ENCODE peak calls at places on chromosomes 7 and 10, in ten cellular contexts. T, P, W, E, I, L, V, O, G and D are unnamed samples. For H3K4me1, the result is how much of the 10 kb centered on the place peaks cover.

GRCh38 chr7:31052841-31053601 is 913 bp downstream of the ADCYAP1R1 start:
- DNase-seq in W (peak), I (no peak), G (no peak), E (no peak), P (no peak), T (no peak), V (no peak), O (no peak), L (no peak), D (no peak)

GRCh38 chr7:99971242-99971641 is 4.6 kb downstream of the AZGP1 start:
- DNase-seq in P (no peak), O (no peak), I (no peak), G (no peak), V (no peak), T (no peak), W (no peak), L (no peak), E (no peak), D (no peak)

GRCh38 chr10:119031496-119032059 is 2.1 kb downstream of the NANOS1 start:
- DNase-seq in T (no peak), G (peak), W (peak), E (no peak), V (no peak), P (no peak), L (no peak), I (peak), O (no peak), D (no peak)

GRCh38 chr7:74012842-74013249 is 15.1 kb upstream of the ELN start:
- DNase-seq in G (no peak), W (peak), L (no peak), P (no peak), I (no peak), T (no peak), O (no peak), E (no peak), V (peak), D (no peak)

GRCh38 chr7:86926732-86927131 is 132.7 kb downstream of the ELAPOR2 start:
- DNase-seq in V (no peak), T (no peak), P (peak), G (peak), W (peak), I (peak), O (peak), L (peak), E (peak), D (peak)

GRCh38 chr10:52318136-52318810 is 4.2 kb downstream of the DKK1 start:
- DNase-seq in L (peak), O (peak), V (no peak), P (no peak), W (no peak), G (peak), E (no peak), I (peak), T (no peak), D (no peak)

GRCh38 chr7:6553460-6554044 is 2.3 kb upstream of the GRID2IP start:
- DNase-seq in W (peak), V (no peak), G (no peak), P (no peak), T (no peak), E (no peak), O (no peak), I (no peak), L (no peak), D (no peak)

GRCh38 chr10:32971536-32972091 is 13.6 kb upstream of the ITGB1 start:
- DNase-seq in V (no peak), I (no peak), W (no peak), T (no peak), E (no peak), L (no peak), O (peak), G (peak), P (no peak), D (peak)

GRCh38 chr10:5094265-5095205 is at the start of gene AKR1C3:
- DNase-seq in L (peak), T (no peak), V (no peak), W (peak), G (peak), I (peak), P (no peak), O (peak), E (no peak), D (no peak)

GRCh38 chr7:131197920-131198610 is 129.6 kb upstream of the MKLN1 start:
- DNase-seq in I (no peak), V (no peak), G (peak), W (no peak), E (no peak), L (no peak), P (no peak), O (peak), T (no peak), D (no peak)

GRCh38 chr10:65518379-65518778 is 1407.5 kb upstream of the LRRTM3 start:
- DNase-seq in P (no peak), G (peak), I (no peak), O (peak), L (no peak), T (no peak), E (no peak), V (no peak), W (no peak), D (no peak)

GRCh38 chr10:32348297-32349198 is 1.6 kb upstream of the EPC1 start:
- DNase-seq in I (no peak), E (no peak), G (no peak), L (no peak), O (no peak), W (peak), T (no peak), P (no peak), V (no peak), D (no peak)

GRCh38 chr7:157122800-157123495 is 15.8 kb upstream of the UBE3C start:
- DNase-seq in E (no peak), O (no peak), V (no peak), I (no peak), T (no peak), L (no peak), G (no peak), W (no peak), P (no peak), D (no peak)

GRCh38 chr7:113394856-113395255 is 276.5 kb upstream of the SMIM30 start:
- DNase-seq in T (no peak), P (no peak), G (no peak), E (no peak), O (no peak), L (no peak), W (peak), V (no peak), I (no peak), D (no peak)

GRCh38 chr10:100878291-100878910 is 34.4 kb upstream of the SLF2 start:
- DNase-seq in O (peak), L (peak), E (peak), I (peak), V (no peak), T (no peak), W (peak), P (no peak), G (peak), D (peak)

GRCh38 chr7:140005754-140006503 is 56.8 kb downstream of the PARP12 start:
- DNase-seq in I (peak), P (no peak), T (no peak), L (peak), E (no peak), V (no peak), O (peak), G (peak), W (peak), D (no peak)

GRCh38 chr7:47040795-47041194 is 541.1 kb downstream of the TNS3 start:
- DNase-seq in L (peak), E (no peak), V (no peak), W (no peak), T (no peak), I (peak), O (peak), G (no peak), P (no peak), D (no peak)

GRCh38 chr10:106705576-106706526 is 458.7 kb downstream of the SORCS1 start:
- DNase-seq in W (peak), L (peak), E (no peak), P (no peak), G (peak), O (peak), V (no peak), T (no peak), I (peak), D (peak)

GRCh38 chr7:81770823-81771222 is 976 bp upstream of the HGF start:
- DNase-seq in T (no peak), W (no peak), V (no peak), P (no peak), O (no peak), I (no peak), G (no peak), E (no peak), L (no peak), D (no peak)

GRCh38 chr7:130732980-130733865 is 784 bp downstream of the KLF14 start:
- DNase-seq in T (peak), G (no peak), E (peak), O (peak), W (peak), V (peak), L (no peak), I (no peak), P (no peak), D (no peak)

GRCh38 chr10:133617196-133617595 is 9.4 kb downstream of the FRG2B start:
- DNase-seq in P (no peak), W (no peak), T (no peak), G (no peak), E (no peak), O (no peak), I (no peak), V (no peak), L (no peak), D (no peak)

GRCh38 chr7:144384555-144385245 is 18.8 kb downstream of the NOBOX start:
- DNase-seq in P (no peak), I (no peak), E (no peak), G (peak), L (peak), O (peak), W (peak), V (no peak), T (no peak), D (no peak)

GRCh38 chr10:123140164-123140982 is 4.6 kb downstream of the HMX3 start:
- DNase-seq in V (no peak), I (no peak), E (no peak), W (no peak), T (no peak), O (peak), P (no peak), G (no peak), L (no peak), D (no peak)

GRCh38 chr10:75357500-75357899 is 44.1 kb downstream of the ZNF503 start:
- DNase-seq in L (no peak), W (no peak), V (no peak), E (no peak), T (no peak), G (no peak), O (no peak), I (no peak), P (no peak), D (no peak)

GRCh38 chr7:51300762-51301674 is 15.6 kb downstream of the COBL start:
- DNase-seq in E (no peak), V (no peak), I (no peak), T (peak), P (no peak), G (no peak), W (peak), O (no peak), L (no peak), D (no peak)

GRCh38 chr10:113020838-113021237 is 70.8 kb downstream of the TCF7L2 start:
- DNase-seq in E (no peak), T (no peak), I (no peak), W (no peak), G (no peak), O (no peak), L (no peak), P (no peak), V (no peak), D (no peak)

GRCh38 chr7:2156756-2157472 is 75.8 kb downstream of the MAD1L1 start:
- DNase-seq in G (no peak), I (no peak), L (no peak), P (no peak), O (no peak), W (no peak), V (no peak), T (no peak), E (no peak), D (no peak)

GRCh38 chr7:103388469-103389140 is 41.2 kb downstream of the PSMC2 start:
- DNase-seq in T (no peak), E (no peak), I (no peak), P (no peak), W (no peak), G (no peak), O (no peak), L (no peak), V (no peak), D (no peak)

GRCh38 chr7:141700848-141701371 is 1.1 kb downstream of the DENND11 start:
- DNase-seq in O (no peak), V (no peak), E (peak), L (no peak), P (no peak), W (peak), T (peak), G (no peak), I (no peak), D (no peak)

GRCh38 chr10:69425513-69426298 is 9.0 kb upstream of the TACR2 start:
- DNase-seq in L (no peak), O (no peak), T (no peak), G (peak), I (no peak), V (no peak), E (peak), W (no peak), P (peak), D (peak)

GRCh38 chr7:151057038-151057736 is 510 bp downstream of the CDK5 start:
- DNase-seq in L (no peak), I (no peak), P (no peak), O (no peak), V (no peak), G (no peak), E (no peak), W (no peak), T (no peak), D (no peak)

GRCh38 chr7:41567350-41568114 is 135.4 kb downstream of the INHBA start:
- DNase-seq in T (no peak), E (no peak), L (peak), P (no peak), G (peak), O (no peak), W (no peak), I (no peak), V (no peak), D (no peak)

GRCh38 chr10:100993986-100994708 is 5.5 kb upstream of the LZTS2 start:
- DNase-seq in W (peak), L (peak), I (peak), O (peak), T (no peak), P (no peak), E (no peak), V (peak), G (peak), D (no peak)

GRCh38 chr10:89352039-89352597 is 24.3 kb downstream of the IFIT3 start:
- DNase-seq in O (peak), I (peak), P (no peak), E (no peak), W (no peak), L (peak), V (peak), G (peak), T (no peak), D (no peak)

DNA sequence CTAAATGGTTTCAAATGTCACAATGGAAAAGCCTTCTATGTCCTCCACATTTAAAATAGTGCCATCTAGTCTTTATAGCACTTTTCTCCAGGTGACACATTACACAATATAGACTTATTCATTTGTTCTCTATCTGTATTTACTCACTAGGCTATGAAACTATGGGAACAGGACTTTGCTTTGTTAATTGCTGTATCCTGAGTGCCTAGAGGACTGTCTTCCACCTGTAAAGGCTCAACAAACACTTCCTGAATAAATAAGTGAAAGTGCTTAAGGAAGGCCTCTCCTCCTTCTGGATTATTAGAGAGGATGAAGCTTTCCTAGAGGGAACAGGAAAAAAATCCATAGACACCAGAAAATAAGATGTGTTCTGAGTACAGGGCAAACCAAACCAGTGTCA is 397.6 kb upstream of the LRRN3 start:
- DNase-seq in V (no peak), L (no peak), E (no peak), W (no peak), G (no peak), O (no peak), T (no peak), P (no peak), I (no peak), D (no peak)
- H3K4me1 ChIP-seq in V (under half), L (under half), E (under half), W (under half), G (under half), O (under half), T (under half), P (under half), I (under half), D (under half)

GRCh38 chr7:38796636-38797501 is 112.1 kb downstream of the VPS41 start:
- DNase-seq in O (peak), G (peak), T (no peak), L (peak), V (peak), I (peak), P (peak), E (peak), W (peak), D (peak)
- H3K4me1 ChIP-seq in O (under half), G (under half), T (under half), L (under half), V (under half), I (under half), P (under half), E (under half), W (under half), D (under half)

GRCh38 chr10:77387247-77387646 is 250.4 kb downstream of the KCNMA1 start:
- DNase-seq in W (peak), I (no peak), E (no peak), P (no peak), T (no peak), O (no peak), G (no peak), L (no peak), V (no peak), D (no peak)
- H3K4me1 ChIP-seq in W (under half), I (under half), E (under half), P (under half), T (under half), O (under half), G (half or more), L (under half), V (under half), D (under half)

DNA sequence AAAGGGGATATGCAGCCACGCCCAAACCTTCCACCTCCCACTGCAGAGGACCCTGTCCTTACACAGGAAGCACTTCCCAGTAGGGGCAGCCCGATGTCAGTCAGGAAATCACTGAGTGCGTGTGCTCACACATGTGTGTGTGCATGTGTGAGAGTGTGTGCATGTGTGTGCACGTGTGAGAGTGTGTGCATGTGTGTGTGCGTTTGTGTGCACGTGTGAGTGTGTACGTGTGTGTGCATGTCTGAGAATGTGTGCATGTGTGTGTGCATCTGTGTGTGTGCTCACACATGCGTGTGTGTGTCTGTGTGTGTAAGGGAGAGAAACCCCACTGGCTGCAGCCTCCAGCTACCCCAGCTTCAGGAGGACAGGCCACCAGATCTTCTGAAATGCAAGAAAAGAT is 229.3 kb downstream of the KCNMA1 start:
- DNase-seq in G (no peak), E (no peak), T (no peak), P (no peak), I (no peak), V (no peak), O (no peak), W (no peak), L (no peak), D (no peak)
- H3K4me1 ChIP-seq in G (under half), E (under half), T (under half), P (under half), I (under half), V (under half), O (under half), W (under half), L (under half), D (under half)

DNA sequence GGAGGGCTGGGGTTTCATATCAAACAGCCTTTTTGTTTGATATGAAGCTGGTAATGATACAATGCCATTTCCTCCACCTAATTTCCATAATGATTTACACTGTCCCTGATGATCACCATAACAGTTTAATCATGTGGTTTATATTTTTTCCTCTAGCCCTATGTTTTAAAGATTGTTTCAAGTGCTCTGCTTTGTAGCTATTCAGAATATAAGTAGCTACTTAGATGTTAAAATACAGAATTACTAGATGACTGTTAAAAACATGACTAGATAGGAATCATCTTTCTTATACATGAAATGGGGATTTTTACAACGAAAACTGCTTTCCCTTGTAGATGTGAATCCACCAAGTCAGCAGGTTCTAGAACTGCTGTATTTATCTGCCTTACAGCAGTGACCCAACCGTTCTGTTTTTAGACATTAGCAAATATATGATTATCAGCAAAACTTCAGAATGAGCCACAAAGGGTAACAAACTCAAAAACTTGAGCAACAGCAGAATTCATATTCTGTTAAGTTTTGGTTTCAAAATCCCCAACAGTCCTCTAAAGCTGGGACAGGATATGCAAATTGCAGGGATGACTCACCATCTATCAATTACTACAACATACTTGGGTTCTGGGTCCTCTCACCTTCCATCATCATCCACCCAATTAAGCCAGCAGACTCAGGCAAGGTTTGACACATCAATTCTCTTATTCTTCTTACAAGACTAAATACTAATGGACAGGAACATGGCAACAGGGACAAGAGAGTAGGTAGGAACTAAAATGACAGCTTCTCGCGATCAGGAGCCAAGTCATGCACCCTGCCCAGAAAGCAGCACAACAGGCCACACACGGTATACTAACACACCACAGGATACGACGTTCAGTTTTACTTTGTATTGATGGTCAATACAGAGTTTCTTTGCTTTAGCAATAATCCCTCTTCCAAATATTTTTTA is 83.9 kb downstream of the PIP4K2A start:
- DNase-seq in I (peak), V (no peak), O (no peak), W (no peak), G (no peak), L (peak), T (no peak), P (peak), E (peak), D (peak)
- H3K4me1 ChIP-seq in I (under half), V (under half), O (under half), W (under half), G (half or more), L (under half), T (under half), P (half or more), E (half or more), D (under half)